ENCODE peak calls at places on chromosomes 1 and 21, in ten cellular contexts. One of them, this sample, is unnamed.

GRCh38 chr1:167409183-167409582 is 109.1 kb downstream of the CD247 start:
- DNase-seq in PC-9: no peak
- DNase-seq in adipocyte: no peak
- DNase-seq in IMR-90: no peak
- DNase-seq in PC-3: peak; percentile 56
- DNase-seq in thoracic aorta: no peak
- DNase-seq in prostate gland: no peak
- DNase-seq in fibroblast of lung: no peak
- DNase-seq in tibial artery: no peak
- DNase-seq in heart right ventricle: no peak
- DNase-seq in this sample: no peak

GRCh38 chr1:28282426-28283407 is 23.4 kb downstream of the SESN2 start:
- DNase-seq in IMR-90: no peak
- DNase-seq in prostate gland: no peak
- DNase-seq in thoracic aorta: no peak
- DNase-seq in fibroblast of lung: no peak
- DNase-seq in PC-3: no peak
- DNase-seq in tibial artery: no peak
- DNase-seq in heart right ventricle: no peak
- DNase-seq in PC-9: no peak
- DNase-seq in adipocyte: no peak
- DNase-seq in this sample: no peak

GRCh38 chr1:87572891-87573290 is 244.2 kb downstream of the LMO4 start:
- DNase-seq in thoracic aorta: no peak
- DNase-seq in prostate gland: no peak
- DNase-seq in IMR-90: no peak
- DNase-seq in adipocyte: no peak
- DNase-seq in tibial artery: no peak
- DNase-seq in PC-9: no peak
- DNase-seq in fibroblast of lung: no peak
- DNase-seq in PC-3: no peak
- DNase-seq in heart right ventricle: no peak
- DNase-seq in this sample: no peak

GRCh38 chr1:18529714-18530113 is 49.0 kb downstream of the KLHDC7A start:
- DNase-seq in fibroblast of lung: no peak
- DNase-seq in PC-9: no peak
- DNase-seq in thoracic aorta: no peak
- DNase-seq in adipocyte: no peak
- DNase-seq in prostate gland: no peak
- DNase-seq in tibial artery: no peak
- DNase-seq in IMR-90: no peak
- DNase-seq in heart right ventricle: no peak
- DNase-seq in PC-3: no peak
- DNase-seq in this sample: no peak

GRCh38 chr1:203534526-203534925 is 40.6 kb downstream of the OPTC start:
- DNase-seq in tibial artery: peak; percentile 77
- DNase-seq in thoracic aorta: peak; percentile 81
- DNase-seq in PC-9: peak; percentile 95
- DNase-seq in PC-3: peak; percentile 99
- DNase-seq in fibroblast of lung: peak; percentile 98
- DNase-seq in heart right ventricle: no peak
- DNase-seq in adipocyte: peak; percentile 88
- DNase-seq in prostate gland: peak; percentile 14
- DNase-seq in IMR-90: peak; percentile 97
- DNase-seq in this sample: no peak

GRCh38 chr1:45359882-45360513 is 19.8 kb upstream of the MUTYH start:
- DNase-seq in prostate gland: peak; percentile 75
- DNase-seq in thoracic aorta: no peak
- DNase-seq in heart right ventricle: peak; percentile 80
- DNase-seq in tibial artery: peak; percentile 78
- DNase-seq in fibroblast of lung: peak; percentile 51
- DNase-seq in IMR-90: peak; percentile 77
- DNase-seq in adipocyte: peak; percentile 92
- DNase-seq in PC-3: peak; percentile 78
- DNase-seq in PC-9: peak; percentile 49
- DNase-seq in this sample: peak; percentile 85

GRCh38 chr1:24092979-24093378 is 19.0 kb downstream of the MYOM3 start:
- DNase-seq in PC-3: no peak
- DNase-seq in prostate gland: no peak
- DNase-seq in tibial artery: no peak
- DNase-seq in PC-9: no peak
- DNase-seq in adipocyte: no peak
- DNase-seq in IMR-90: no peak
- DNase-seq in fibroblast of lung: no peak
- DNase-seq in thoracic aorta: no peak
- DNase-seq in heart right ventricle: no peak
- DNase-seq in this sample: no peak

GRCh38 chr1:162026906-162027305 is 3.2 kb upstream of the OLFML2B start:
- DNase-seq in fibroblast of lung: peak; percentile 37
- DNase-seq in adipocyte: no peak
- DNase-seq in IMR-90: no peak
- DNase-seq in prostate gland: no peak
- DNase-seq in tibial artery: no peak
- DNase-seq in thoracic aorta: no peak
- DNase-seq in PC-3: no peak
- DNase-seq in heart right ventricle: no peak
- DNase-seq in PC-9: no peak
- DNase-seq in this sample: peak; percentile 43

GRCh38 chr1:25566730-25567341 is 23.4 kb downstream of the LDLRAP1 start:
- DNase-seq in fibroblast of lung: peak; percentile 86
- DNase-seq in tibial artery: peak; percentile 92
- DNase-seq in IMR-90: peak; percentile 92
- DNase-seq in heart right ventricle: peak; percentile 68
- DNase-seq in adipocyte: peak; percentile 48
- DNase-seq in PC-3: no peak
- DNase-seq in PC-9: no peak
- DNase-seq in prostate gland: peak; percentile 59
- DNase-seq in thoracic aorta: no peak
- DNase-seq in this sample: peak; percentile 39

GRCh38 chr1:19452221-19452663 is 33.1 kb downstream of the CAPZB start:
- DNase-seq in tibial artery: peak; percentile 94
- DNase-seq in prostate gland: peak; percentile 51
- DNase-seq in IMR-90: peak; percentile 57
- DNase-seq in PC-9: no peak
- DNase-seq in heart right ventricle: no peak
- DNase-seq in fibroblast of lung: peak; percentile 87
- DNase-seq in PC-3: no peak
- DNase-seq in adipocyte: no peak
- DNase-seq in thoracic aorta: peak; percentile 87
- DNase-seq in this sample: no peak

GRCh38 chr1:159204071-159204790 is 444 bp upstream of the ACKR1 start:
- DNase-seq in PC-3: no peak
- DNase-seq in heart right ventricle: no peak
- DNase-seq in tibial artery: no peak
- DNase-seq in fibroblast of lung: no peak
- DNase-seq in adipocyte: no peak
- DNase-seq in IMR-90: no peak
- DNase-seq in PC-9: no peak
- DNase-seq in thoracic aorta: no peak
- DNase-seq in prostate gland: no peak
- DNase-seq in this sample: no peak

GRCh38 chr1:90579212-90579802 is 137.8 kb downstream of the BARHL2 start:
- DNase-seq in PC-9: peak; percentile 50
- DNase-seq in PC-3: peak; percentile 72
- DNase-seq in fibroblast of lung: peak; percentile 30
- DNase-seq in adipocyte: peak; percentile 77
- DNase-seq in IMR-90: peak; percentile 40
- DNase-seq in heart right ventricle: no peak
- DNase-seq in thoracic aorta: no peak
- DNase-seq in tibial artery: no peak
- DNase-seq in prostate gland: no peak
- DNase-seq in this sample: peak; percentile 58

GRCh38 chr1:90964444-90965035 is 57.3 kb downstream of the ZNF644 start:
- DNase-seq in adipocyte: peak; percentile 49
- DNase-seq in heart right ventricle: no peak
- DNase-seq in prostate gland: no peak
- DNase-seq in PC-9: no peak
- DNase-seq in thoracic aorta: no peak
- DNase-seq in IMR-90: peak; percentile 21
- DNase-seq in fibroblast of lung: peak; percentile 13
- DNase-seq in PC-3: peak; percentile 44
- DNase-seq in tibial artery: no peak
- DNase-seq in this sample: peak; percentile 3

GRCh38 chr21:26469789-26470188 is 103.3 kb downstream of the CYYR1 start:
- DNase-seq in fibroblast of lung: peak; percentile 80
- DNase-seq in prostate gland: no peak
- DNase-seq in IMR-90: peak; percentile 50
- DNase-seq in adipocyte: peak; percentile 88
- DNase-seq in PC-9: no peak
- DNase-seq in PC-3: peak; percentile 71
- DNase-seq in tibial artery: no peak
- DNase-seq in thoracic aorta: no peak
- DNase-seq in heart right ventricle: peak; percentile 8
- DNase-seq in this sample: peak; percentile 59

GRCh38 chr1:33916786-33917185 is 52.9 kb downstream of the HMGB4 start:
- DNase-seq in heart right ventricle: no peak
- DNase-seq in adipocyte: no peak
- DNase-seq in thoracic aorta: no peak
- DNase-seq in IMR-90: no peak
- DNase-seq in prostate gland: no peak
- DNase-seq in PC-3: no peak
- DNase-seq in PC-9: no peak
- DNase-seq in fibroblast of lung: no peak
- DNase-seq in tibial artery: no peak
- DNase-seq in this sample: no peak

GRCh38 chr21:37551406-37552355 is 185.1 kb downstream of the DYRK1A start:
- DNase-seq in prostate gland: no peak
- DNase-seq in thoracic aorta: no peak
- DNase-seq in adipocyte: peak; percentile 30
- DNase-seq in heart right ventricle: no peak
- DNase-seq in IMR-90: no peak
- DNase-seq in fibroblast of lung: peak; percentile 18
- DNase-seq in PC-3: no peak
- DNase-seq in PC-9: no peak
- DNase-seq in tibial artery: no peak
- DNase-seq in this sample: no peak

GRCh38 chr1:167103236-167103894 is 9.5 kb downstream of the STYXL2 start:
- DNase-seq in IMR-90: no peak
- DNase-seq in adipocyte: no peak
- DNase-seq in heart right ventricle: no peak
- DNase-seq in tibial artery: no peak
- DNase-seq in thoracic aorta: no peak
- DNase-seq in fibroblast of lung: peak; percentile 60
- DNase-seq in PC-3: peak; percentile 98
- DNase-seq in PC-9: peak; percentile 92
- DNase-seq in prostate gland: no peak
- DNase-seq in this sample: no peak

GRCh38 chr1:59393211-59394180 is 96.6 kb downstream of the FGGY start:
- DNase-seq in adipocyte: peak; percentile 91
- DNase-seq in PC-9: no peak
- DNase-seq in thoracic aorta: peak; percentile 47
- DNase-seq in IMR-90: peak; percentile 91
- DNase-seq in fibroblast of lung: peak; percentile 96
- DNase-seq in prostate gland: peak; percentile 64
- DNase-seq in PC-3: no peak
- DNase-seq in tibial artery: peak; percentile 92
- DNase-seq in heart right ventricle: peak; percentile 90
- DNase-seq in this sample: peak; percentile 75

GRCh38 chr1:221841291-221841982 is 99.5 kb upstream of the DUSP10 start:
- DNase-seq in thoracic aorta: no peak
- DNase-seq in fibroblast of lung: no peak
- DNase-seq in prostate gland: no peak
- DNase-seq in IMR-90: no peak
- DNase-seq in PC-3: no peak
- DNase-seq in heart right ventricle: no peak
- DNase-seq in adipocyte: peak; percentile 77
- DNase-seq in PC-9: no peak
- DNase-seq in tibial artery: no peak
- DNase-seq in this sample: no peak
- H3K4me1 ChIP-seq in thoracic aorta: no peaks in the 10 kb centered on the region
- H3K4me1 ChIP-seq in fibroblast of lung: peaks cover 7% of the 10 kb centered on the region
- H3K4me1 ChIP-seq in prostate gland: peaks cover 4% of the 10 kb centered on the region
- H3K4me1 ChIP-seq in IMR-90: peaks cover 20% of the 10 kb centered on the region
- H3K4me1 ChIP-seq in PC-3: peaks cover 36% of the 10 kb centered on the region
- H3K4me1 ChIP-seq in heart right ventricle: no peaks in the 10 kb centered on the region
- H3K4me1 ChIP-seq in adipocyte: peaks cover 36% of the 10 kb centered on the region
- H3K4me1 ChIP-seq in PC-9: peaks cover 23% of the 10 kb centered on the region
- H3K4me1 ChIP-seq in tibial artery: peaks cover 26% of the 10 kb centered on the region
- H3K4me1 ChIP-seq in this sample: no peaks in the 10 kb centered on the region

GRCh38 chr1:247008406-247008799 is 546 bp upstream of the ZNF695 start:
- DNase-seq in heart right ventricle: no peak
- DNase-seq in prostate gland: no peak
- DNase-seq in adipocyte: no peak
- DNase-seq in IMR-90: no peak
- DNase-seq in fibroblast of lung: no peak
- DNase-seq in tibial artery: no peak
- DNase-seq in PC-3: no peak
- DNase-seq in thoracic aorta: no peak
- DNase-seq in PC-9: no peak
- DNase-seq in this sample: no peak
- H3K4me3 ChIP-seq in heart right ventricle: peak overlapping the region; percentile 60
- H3K4me3 ChIP-seq in prostate gland: no peak overlapping the region
- H3K4me3 ChIP-seq in adipocyte: peak overlapping the region; percentile 90
- H3K4me3 ChIP-seq in IMR-90: no peak overlapping the region
- H3K4me3 ChIP-seq in fibroblast of lung: peak overlapping the region; percentile 75
- H3K4me3 ChIP-seq in tibial artery: peak overlapping the region; percentile 62
- H3K4me3 ChIP-seq in PC-3: peak overlapping the region; percentile 96
- H3K4me3 ChIP-seq in thoracic aorta: peak overlapping the region; percentile 68
- H3K4me3 ChIP-seq in PC-9: peak overlapping the region; percentile 90
- H3K4me3 ChIP-seq in this sample: peak overlapping the region; percentile 66

DNA sequence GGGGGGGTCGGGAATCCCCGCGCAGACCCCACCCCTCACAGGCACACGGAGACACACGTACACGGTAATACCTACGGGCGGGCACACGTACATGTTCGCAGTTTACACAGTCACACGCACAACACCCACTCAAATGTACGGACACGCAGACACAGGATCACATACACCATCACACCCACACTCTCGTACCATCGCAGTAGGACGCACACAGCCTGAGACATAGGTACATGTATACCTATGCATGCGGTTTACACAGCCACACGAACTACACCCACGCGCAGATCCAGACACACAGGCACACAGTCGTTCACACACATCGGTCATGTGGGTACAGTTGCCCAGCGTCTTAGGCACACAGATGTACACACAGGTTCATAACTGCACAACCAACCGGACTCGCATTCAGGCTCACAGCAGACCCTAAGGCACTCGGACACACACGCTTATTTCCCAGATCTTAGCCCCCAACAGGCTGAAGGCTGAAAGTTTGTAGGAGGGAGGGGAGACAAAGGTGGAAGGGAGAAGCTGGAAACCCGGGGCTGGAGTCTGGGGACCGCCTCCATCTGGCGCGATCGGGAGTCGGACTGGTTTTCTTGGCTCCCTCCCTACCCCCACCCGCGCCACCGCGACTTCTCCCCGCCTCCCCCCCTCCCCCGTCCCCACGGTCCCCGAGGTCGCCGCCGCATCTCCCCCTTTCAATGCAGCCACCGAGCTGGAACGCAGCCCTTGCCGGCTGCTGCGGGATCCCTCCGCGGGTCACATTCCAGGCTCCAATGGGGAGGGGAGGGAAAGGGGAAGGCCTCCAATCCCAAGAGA is 51.9 kb upstream of the SYNC start:
- DNase-seq in PC-9: no peak
- DNase-seq in heart right ventricle: no peak
- DNase-seq in prostate gland: peak; percentile 79
- DNase-seq in fibroblast of lung: peak; percentile 60
- DNase-seq in IMR-90: peak; percentile 42
- DNase-seq in adipocyte: no peak
- DNase-seq in tibial artery: no peak
- DNase-seq in thoracic aorta: no peak
- DNase-seq in PC-3: peak; percentile 43
- DNase-seq in this sample: no peak
- H3K4me1 ChIP-seq in PC-9: peaks cover 56% of the 10 kb centered on the region
- H3K4me1 ChIP-seq in heart right ventricle: peaks cover 19% of the 10 kb centered on the region
- H3K4me1 ChIP-seq in prostate gland: peaks cover 9% of the 10 kb centered on the region
- H3K4me1 ChIP-seq in fibroblast of lung: peaks cover 10% of the 10 kb centered on the region
- H3K4me1 ChIP-seq in IMR-90: peaks cover 15% of the 10 kb centered on the region
- H3K4me1 ChIP-seq in adipocyte: peaks cover 9% of the 10 kb centered on the region
- H3K4me1 ChIP-seq in tibial artery: peaks cover 24% of the 10 kb centered on the region
- H3K4me1 ChIP-seq in thoracic aorta: peaks cover 13% of the 10 kb centered on the region
- H3K4me1 ChIP-seq in PC-3: peaks cover 44% of the 10 kb centered on the region
- H3K4me1 ChIP-seq in this sample: peaks cover 28% of the 10 kb centered on the region

GRCh38 chr1:200471739-200472138 is 61.9 kb upstream of the ZNF281 start:
- DNase-seq in PC-3: no peak
- DNase-seq in IMR-90: no peak
- DNase-seq in heart right ventricle: no peak
- DNase-seq in prostate gland: no peak
- DNase-seq in tibial artery: no peak
- DNase-seq in adipocyte: no peak
- DNase-seq in thoracic aorta: no peak
- DNase-seq in PC-9: no peak
- DNase-seq in fibroblast of lung: no peak
- DNase-seq in this sample: no peak
- H3K4me3 ChIP-seq in PC-3: no peak overlapping the region
- H3K4me3 ChIP-seq in IMR-90: no peak overlapping the region
- H3K4me3 ChIP-seq in heart right ventricle: no peak overlapping the region
- H3K4me3 ChIP-seq in prostate gland: no peak overlapping the region
- H3K4me3 ChIP-seq in tibial artery: no peak overlapping the region
- H3K4me3 ChIP-seq in adipocyte: no peak overlapping the region
- H3K4me3 ChIP-seq in thoracic aorta: no peak overlapping the region
- H3K4me3 ChIP-seq in PC-9: no peak overlapping the region
- H3K4me3 ChIP-seq in fibroblast of lung: no peak overlapping the region
- H3K4me3 ChIP-seq in this sample: no peak overlapping the region